ENCODE peak calls at places on chromosomes 4 and X, in six cellular contexts. P, O, X, C, W and B are unnamed samples. For H3K36me3, the result is how much of the 10 kb centered on the place peaks cover.

GRCh38 chrX:22081475-22082092 is 49.5 kb downstream of the PHEX start:
- DNase-seq in O (no peak), P (peak), X (peak), W (peak), C (peak), B (no peak)

GRCh38 chr4:9999956-10000551 is 21.2 kb downstream of the SLC2A9 start:
- DNase-seq in P (no peak), O (no peak), C (no peak), X (no peak), W (peak), B (no peak)

GRCh38 chr4:52665592-52665991 is 6.5 kb upstream of the USP46 start:
- DNase-seq in W (no peak), O (no peak), P (no peak), X (peak), C (no peak), B (no peak)

GRCh38 chr4:126986005-126986404 is 646.8 kb upstream of the INTU start:
- DNase-seq in C (no peak), O (no peak), X (no peak), W (no peak), P (no peak), B (no peak)

GRCh38 chr4:56908206-56909082 is 744 bp downstream of the REST start:
- DNase-seq in P (peak), W (peak), X (no peak), C (peak), O (peak), B (no peak)

GRCh38 chr4:38674206-38675144 is 10.5 kb downstream of the KLF3 start:
- DNase-seq in P (no peak), O (no peak), W (no peak), C (no peak), X (no peak), B (no peak)

GRCh38 chr4:13912966-13913365 is 285.4 kb upstream of the BOD1L1 start:
- DNase-seq in C (no peak), O (no peak), X (no peak), P (no peak), W (peak), B (no peak)

GRCh38 chr4:31620476-31620875 is 900.3 kb downstream of the PCDH7 start:
- DNase-seq in O (no peak), X (no peak), C (no peak), W (no peak), P (no peak), B (no peak)

GRCh38 chr4:24594887-24595286 is 10.5 kb upstream of the DHX15 start:
- DNase-seq in P (no peak), W (peak), O (no peak), X (no peak), C (no peak), B (peak)

GRCh38 chr4:66055999-66056398 is 385.7 kb upstream of the EPHA5 start:
- DNase-seq in X (no peak), W (no peak), P (no peak), C (no peak), O (no peak), B (no peak)

GRCh38 chr4:89054627-89055026 is 2.4 kb downstream of the FAM13A start:
- DNase-seq in W (no peak), P (no peak), X (no peak), O (no peak), C (no peak), B (no peak)

GRCh38 chr4:53499791-53500190 is 91.5 kb downstream of the LNX1 start:
- DNase-seq in X (no peak), C (no peak), P (no peak), O (no peak), W (no peak), B (no peak)

GRCh38 chr4:93203708-93204107 is 624.8 kb upstream of the ATOH1 start:
- DNase-seq in X (no peak), C (no peak), W (peak), O (no peak), P (no peak), B (no peak)

GRCh38 chr4:88027611-88028608 is 20.5 kb downstream of the PKD2 start:
- DNase-seq in P (no peak), W (peak), C (no peak), O (no peak), X (no peak), B (peak)

GRCh38 chr4:182113774-182114173 is 129.4 kb upstream of the TENM3 start:
- DNase-seq in P (no peak), X (no peak), C (no peak), O (no peak), W (peak), B (no peak)

GRCh38 chrX:75276666-75277065 is 2.8 kb downstream of the UPRT start:
- DNase-seq in X (no peak), C (no peak), W (no peak), P (no peak), O (no peak), B (peak)

GRCh38 chr4:172830295-172830764 is 338.3 kb upstream of the GALNT7 start:
- DNase-seq in C (no peak), W (peak), P (no peak), X (no peak), O (no peak), B (no peak)

GRCh38 chr4:23920716-23921446 is 31.0 kb upstream of the PPARGC1A start:
- DNase-seq in O (no peak), X (no peak), C (no peak), P (no peak), W (no peak), B (no peak)

GRCh38 chr4:47209833-47210232 is 178.5 kb downstream of the GABRB1 start:
- DNase-seq in P (no peak), O (no peak), W (peak), X (peak), C (no peak), B (peak)

GRCh38 chr4:99572527-99573240 is 1.9 kb upstream of the MTTP start:
- DNase-seq in O (no peak), P (no peak), C (no peak), X (no peak), W (peak), B (no peak)

GRCh38 chrX:116490091-116490490 is 27.3 kb upstream of the CT83 start:
- DNase-seq in P (no peak), X (no peak), O (no peak), W (no peak), C (no peak), B (no peak)

GRCh38 chr4:101367201-101367600 is 19.9 kb upstream of the PPP3CA start:
- DNase-seq in X (no peak), W (peak), C (no peak), P (no peak), O (no peak), B (peak)

GRCh38 chr4:15729910-15730533 is 27.2 kb downstream of the BST1 start:
- DNase-seq in W (peak), P (no peak), O (no peak), C (no peak), X (peak), B (no peak)

GRCh38 chrX:16113978-16114554 is 9.3 kb upstream of the GRPR start:
- DNase-seq in O (no peak), W (no peak), C (no peak), P (no peak), X (no peak), B (no peak)

GRCh38 chr4:74056114-74056857 is 17.8 kb upstream of the CXCL3 start:
- DNase-seq in W (peak), P (no peak), X (no peak), O (no peak), C (no peak), B (no peak)

GRCh38 chr4:30614771-30615170 is 105.4 kb upstream of the PCDH7 start:
- DNase-seq in C (no peak), X (no peak), W (no peak), P (no peak), O (no peak), B (no peak)

GRCh38 chrX:42075032-42075431 is 151.7 kb upstream of the CASK start:
- DNase-seq in C (no peak), X (no peak), P (no peak), W (no peak), O (no peak), B (no peak)

GRCh38 chrX:154459843-154460242 is 1.8 kb downstream of the PLXNA3 start:
- DNase-seq in W (no peak), O (peak), C (no peak), P (no peak), X (no peak), B (no peak)

GRCh38 chrX:154458954-154459829 is 1.1 kb downstream of the PLXNA3 start:
- DNase-seq in C (peak), O (peak), W (no peak), P (no peak), X (no peak), B (no peak)

GRCh38 chrX:154458116-154458953 is at the start of gene PLXNA3:
- DNase-seq in P (no peak), O (peak), W (no peak), X (no peak), C (peak), B (no peak)

GRCh38 chrX:154462396-154462795 is 4.3 kb downstream of the PLXNA3 start:
- DNase-seq in C (no peak), X (no peak), O (peak), P (no peak), W (no peak), B (no peak)

GRCh38 chrX:154460326-154460725 is 2.2 kb downstream of the PLXNA3 start:
- DNase-seq in O (peak), W (no peak), P (no peak), C (no peak), X (no peak), B (no peak)
- TF ChIP-seq CTCF in O (no peak), W (no peak), P (no peak), C (no peak), X (no peak), B (peak)

GRCh38 chr4:27215421-27215820 is 354.8 kb downstream of the STIM2 start:
- DNase-seq in W (no peak), X (no peak), C (no peak), P (no peak), O (no peak), B (no peak)

GRCh38 chr4:27218013-27218412 is 357.4 kb downstream of the STIM2 start:
- DNase-seq in O (no peak), X (no peak), W (peak), C (no peak), P (no peak), B (no peak)

DNA sequence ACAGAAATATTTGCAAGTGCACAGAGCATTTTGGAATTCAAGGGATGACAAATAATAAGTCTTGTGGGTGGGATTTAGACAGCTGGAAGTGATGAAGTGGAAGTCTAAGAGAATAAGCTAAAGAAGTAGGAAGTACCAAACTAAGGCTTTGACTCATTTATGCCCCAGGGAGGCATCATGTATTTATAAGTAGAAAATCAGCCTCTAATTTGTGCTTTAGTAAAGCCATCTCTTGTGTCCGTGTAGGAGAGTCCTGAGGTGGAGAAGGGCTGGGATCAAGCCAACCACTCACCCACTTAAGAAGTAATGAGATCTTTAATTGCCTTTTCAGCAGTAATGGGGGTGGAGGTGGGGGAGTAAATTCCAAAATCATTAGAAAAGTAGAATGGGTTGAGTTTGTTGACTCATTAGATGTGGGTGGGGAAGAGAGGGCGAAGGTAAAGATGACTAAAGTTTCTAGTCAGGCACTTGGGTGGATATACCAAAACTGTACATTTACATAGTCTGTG is 356.7 kb downstream of the STIM2 start:
- DNase-seq in P (no peak), X (no peak), O (no peak), C (no peak), W (peak), B (no peak)
- H3K4me3 ChIP-seq in P (no peak), X (no peak), O (no peak), C (no peak), W (no peak), B (no peak)

GRCh38 chrX:9166566-9166909 is 132.6 kb upstream of the FAM9B start:
- DNase-seq in P (no peak), O (no peak), C (no peak), X (no peak), W (no peak), B (peak)
- H3K36me3 ChIP-seq in P (under half), O (under half), C (under half), X (under half), W (under half), B (under half)

DNA sequence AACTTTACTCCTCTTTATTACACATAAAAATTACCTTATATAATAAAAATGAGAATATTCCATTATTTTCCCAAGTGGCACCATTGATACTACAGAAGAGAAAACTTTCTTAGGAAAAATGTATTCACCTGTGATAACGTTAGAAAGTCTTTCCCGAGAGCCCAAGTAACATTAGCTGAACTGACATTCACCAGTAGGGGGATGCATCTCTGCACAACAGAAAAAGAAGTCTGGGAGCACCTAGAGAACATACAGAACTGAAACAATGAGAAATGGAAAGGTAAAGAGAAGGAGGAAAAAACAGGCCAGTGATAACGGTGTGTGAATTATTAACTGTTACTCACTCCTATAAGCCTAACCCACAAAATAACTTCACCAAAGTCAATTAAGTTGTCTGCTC is 423.3 kb downstream of the CENPC start:
- DNase-seq in X (no peak), C (no peak), W (no peak), O (no peak), P (no peak), B (no peak)
- TF ChIP-seq CTCF in X (peak), C (no peak), W (no peak), O (no peak), P (peak), B (peak)

GRCh38 chr4:139452000-139452399 is 1.9 kb upstream of the RAB33B start:
- DNase-seq in P (no peak), X (no peak), C (no peak), O (no peak), W (no peak), B (no peak)
- H3K4me3 ChIP-seq in P (no peak), X (peak), C (peak), O (no peak), W (no peak), B (no peak)